ENCODE peak calls at places on chromosome 2, in five cellular contexts. G is CD8-positive, alpha-beta memory T cell; N is activated CD8-positive, alpha-beta T cell treated with anti-CD3 and anti-CD28 coated beads for 36 hours; M is G401; P is AML-193. F is an unnamed sample.
A peak's percentile ranks its signal among the peaks of the same experiment; 100 is the strongest.

GRCh38 chr2:8087480-8087840 is 594.4 kb upstream of the ID2 start:
- DNase-seq in G (no peak), N (no peak), M (no peak), P (no peak), F (no peak)

GRCh38 chr2:237895544-237896506 is 36.4 kb downstream of the RAMP1 start:
- DNase-seq in G (no peak), N (no peak), M (peak; percentile 58), P (no peak), F (no peak)

GRCh38 chr2:130759906-130760753 is 4.8 kb downstream of the AMER3 start:
- DNase-seq in G (no peak), N (no peak), M (peak; percentile 46), P (no peak), F (no peak)

GRCh38 chr2:168961450-168962229 is 60.5 kb downstream of the G6PC2 start:
- DNase-seq in G (peak; percentile 2), N (peak; percentile 55), M (peak; percentile 53), P (peak; percentile 83), F (peak; percentile 25)

GRCh38 chr2:189492451-189492850 is 51.2 kb downstream of the WDR75 start:
- DNase-seq in G (no peak), N (no peak), M (no peak), P (no peak), F (no peak)

GRCh38 chr2:43068730-43069517 is 157.5 kb downstream of the ZFP36L2 start:
- DNase-seq in G (no peak), N (no peak), M (no peak), P (no peak), F (no peak)

GRCh38 chr2:38163006-38163405 is 87.1 kb upstream of the CYP1B1 start:
- DNase-seq in G (no peak), N (peak; percentile 9), M (no peak), P (no peak), F (no peak)

GRCh38 chr2:169670215-169670651 is 24.0 kb downstream of the CFAP210 start:
- DNase-seq in G (no peak), N (no peak), M (no peak), P (no peak), F (no peak)

GRCh38 chr2:233838726-233839446 is 15.4 kb downstream of the HJURP start:
- DNase-seq in G (no peak), N (no peak), M (no peak), P (no peak), F (no peak)

GRCh38 chr2:45743531-45744391 is 92.3 kb downstream of the PRKCE start:
- DNase-seq in G (no peak), N (no peak), M (no peak), P (no peak), F (no peak)

GRCh38 chr2:65952966-65953365 is 482.0 kb upstream of the MEIS1 start:
- DNase-seq in G (no peak), N (no peak), M (no peak), P (no peak), F (no peak)

GRCh38 chr2:86563650-86564061 is 413 bp upstream of the CHMP3 start:
- DNase-seq in G (no peak), N (no peak), M (no peak), P (no peak), F (no peak)

GRCh38 chr2:127584047-127584446 is 48.6 kb downstream of the MYO7B start:
- DNase-seq in G (no peak), N (no peak), M (no peak), P (no peak), F (no peak)